ENCODE peak calls at places on chromosomes 16 and 17, in ten cellular contexts. J is NCI-H510A; M is stimulated activated CD8-positive, alpha-beta memory T cell treated with anti-CD3 and anti-CD28 coated beads, Interleukin-7, amount 100 ng/mL, for 1 hour; T is H7; U is Panc1; Z is BJ; A is KG1; X is LoVo; I is ureter; N is substantia nigra. W is an unnamed sample.

GRCh38 chr17:27481327-27481726 is 25.1 kb downstream of the KSR1 start:
- DNase-seq in M (peak), J (no peak), I (no peak), N (no peak), T (no peak), A (peak), Z (no peak), X (no peak), U (no peak), W (no peak)

GRCh38 chr16:10405386-10405939 is 19.6 kb downstream of the ATF7IP2 start:
- DNase-seq in A (no peak), T (no peak), Z (no peak), X (peak), U (no peak), N (no peak), J (no peak), I (no peak), M (no peak), W (peak)

GRCh38 chr16:74099530-74099929 is 197.1 kb upstream of the PSMD7 start:
- DNase-seq in X (no peak), M (no peak), Z (no peak), N (no peak), A (no peak), I (no peak), T (no peak), J (no peak), U (no peak), W (no peak)

GRCh38 chr16:83206426-83206825 is 579.7 kb downstream of the CDH13 start:
- DNase-seq in T (no peak), A (no peak), Z (no peak), U (no peak), M (no peak), X (no peak), I (no peak), N (no peak), J (no peak), W (no peak)

GRCh38 chr17:13154403-13154802 is 136.6 kb upstream of the ELAC2 start:
- DNase-seq in I (no peak), Z (no peak), T (no peak), X (no peak), A (no peak), J (no peak), N (no peak), M (no peak), U (no peak), W (no peak)

GRCh38 chr17:39591958-39592954 is 15.5 kb downstream of the NEUROD2 start:
- DNase-seq in Z (no peak), U (no peak), T (peak), I (no peak), A (no peak), J (peak), N (no peak), X (peak), M (no peak), W (no peak)

GRCh38 chr17:40561294-40561870 is 3.9 kb downstream of the CCR7 start:
- DNase-seq in N (no peak), J (no peak), A (no peak), X (no peak), Z (no peak), U (no peak), I (no peak), T (no peak), M (no peak), W (no peak)

GRCh38 chr17:76276069-76276431 is 10.9 kb downstream of the UBALD2 start:
- DNase-seq in Z (no peak), I (no peak), X (no peak), T (peak), M (no peak), N (no peak), J (no peak), U (no peak), A (no peak), W (no peak)

GRCh38 chr16:25158401-25158800 is 46.9 kb downstream of the LCMT1 start:
- DNase-seq in I (no peak), N (no peak), M (no peak), A (no peak), T (no peak), Z (no peak), J (no peak), U (no peak), X (no peak), W (no peak)

GRCh38 chr16:48862087-48862532 is 252.1 kb upstream of the N4BP1 start:
- DNase-seq in Z (peak), N (no peak), M (no peak), U (no peak), A (no peak), I (no peak), X (peak), J (no peak), T (peak), W (no peak)

GRCh38 chr16:65180986-65181710 is 59.3 kb upstream of the CDH11 start:
- DNase-seq in I (no peak), J (no peak), A (no peak), N (no peak), X (no peak), T (no peak), U (no peak), M (no peak), Z (no peak), W (no peak)

GRCh38 chr17:57873261-57874057 is 23.6 kb upstream of the MRPS23 start:
- DNase-seq in N (no peak), T (peak), J (no peak), I (no peak), M (no peak), Z (no peak), A (no peak), U (no peak), X (no peak), W (no peak)

GRCh38 chr16:29702307-29702706 is 23.3 kb downstream of the QPRT start:
- DNase-seq in Z (no peak), U (no peak), J (no peak), T (no peak), X (no peak), I (no peak), N (no peak), M (no peak), A (no peak), W (no peak)

GRCh38 chr17:75063626-75064025 is 16.6 kb downstream of the KCTD2 start:
- DNase-seq in Z (no peak), I (no peak), J (no peak), X (no peak), T (peak), A (no peak), U (no peak), M (no peak), N (no peak), W (no peak)

GRCh38 chr17:31824771-31825360 is 34.2 kb downstream of the COPRS start:
- DNase-seq in I (no peak), J (no peak), M (no peak), N (no peak), T (no peak), Z (peak), U (no peak), A (no peak), X (no peak), W (no peak)

GRCh38 chr17:78890111-78890897 is 12.7 kb downstream of the CEP295NL start:
- DNase-seq in A (no peak), J (no peak), U (no peak), M (peak), T (no peak), N (peak), X (no peak), Z (no peak), I (peak), W (peak)

GRCh38 chr17:43309505-43310329 is 75.9 kb upstream of the RNU2-1 start:
- DNase-seq in T (no peak), J (no peak), N (no peak), X (no peak), A (no peak), U (no peak), I (peak), Z (no peak), M (no peak), W (no peak)

GRCh38 chr16:825298-826061 is 24.9 kb upstream of the GNG13 start:
- DNase-seq in M (no peak), Z (no peak), A (no peak), J (no peak), X (no peak), N (peak), I (no peak), T (peak), U (no peak), W (peak)

GRCh38 chr17:63780507-63780906 is 6.5 kb downstream of the DDX42 start:
- DNase-seq in M (no peak), A (no peak), T (no peak), N (no peak), J (peak), Z (no peak), I (no peak), U (no peak), X (no peak), W (peak)

GRCh38 chr16:84827131-84827574 is 7.4 kb downstream of the CRISPLD2 start:
- DNase-seq in M (no peak), J (no peak), U (no peak), T (no peak), N (no peak), Z (no peak), I (no peak), A (no peak), X (no peak), W (no peak)

GRCh38 chr16:75319513-75320401 is 68.3 kb upstream of the BCAR1 start:
- DNase-seq in X (no peak), Z (peak), N (no peak), M (no peak), U (no peak), T (no peak), I (no peak), A (no peak), J (no peak), W (no peak)

GRCh38 chr17:30908717-30909420 is 2.8 kb upstream of the TEFM start:
- DNase-seq in T (no peak), I (no peak), N (no peak), X (no peak), J (no peak), M (no peak), A (no peak), Z (no peak), U (no peak), W (no peak)

GRCh38 chr17:66985338-66985737 is 20.8 kb downstream of the CACNG4 start:
- DNase-seq in U (no peak), M (no peak), J (no peak), T (no peak), I (no peak), N (no peak), Z (no peak), X (no peak), A (no peak), W (no peak)

GRCh38 chr16:88548131-88548874 is 21.9 kb upstream of the ZC3H18 start:
- DNase-seq in X (no peak), U (no peak), J (no peak), Z (no peak), T (peak), M (no peak), A (no peak), N (no peak), I (no peak), W (no peak)

GRCh38 chr16:69871708-69872107 is 79.4 kb upstream of the CLEC18A start:
- DNase-seq in A (no peak), I (no peak), M (no peak), U (no peak), Z (no peak), T (no peak), N (no peak), J (no peak), X (no peak), W (no peak)

GRCh38 chr17:56432443-56432842 is 161.1 kb upstream of the NOG start:
- DNase-seq in M (no peak), N (no peak), Z (no peak), U (no peak), J (no peak), X (no peak), T (no peak), I (no peak), A (no peak), W (no peak)

GRCh38 chr16:68229431-68230175 is 6.3 kb downstream of the ESRP2 start:
- DNase-seq in N (peak), Z (no peak), T (peak), U (no peak), X (peak), M (no peak), I (peak), J (no peak), A (no peak), W (no peak)

GRCh38 chr17:39618956-39619785 is 7.6 kb upstream of the PPP1R1B start:
- DNase-seq in U (no peak), N (no peak), J (no peak), A (no peak), I (no peak), M (no peak), Z (no peak), X (no peak), T (peak), W (no peak)

GRCh38 chr17:28368306-28368831 is 1.7 kb downstream of the VTN start:
- DNase-seq in U (no peak), X (no peak), M (no peak), A (no peak), N (no peak), J (no peak), Z (no peak), I (no peak), T (no peak), W (no peak)

GRCh38 chr17:39069114-39069756 is 82.2 kb downstream of the PLXDC1 start:
- DNase-seq in X (peak), Z (no peak), I (no peak), T (peak), N (no peak), M (no peak), J (no peak), U (peak), A (no peak), W (peak)

GRCh38 chr17:1001640-1002411 is 4.9 kb downstream of the TIMM22 start:
- DNase-seq in N (no peak), I (no peak), J (no peak), M (no peak), T (no peak), Z (peak), A (no peak), X (no peak), U (no peak), W (no peak)

GRCh38 chr17:69625449-69625848 is 211.0 kb downstream of the MAP2K6 start:
- DNase-seq in A (no peak), N (no peak), I (no peak), M (no peak), Z (no peak), J (no peak), T (no peak), X (no peak), U (no peak), W (no peak)

GRCh38 chr17:36213695-36214094 is 2.8 kb downstream of the CCL4L2 start:
- DNase-seq in I (no peak), M (no peak), X (no peak), U (no peak), N (no peak), J (no peak), Z (no peak), T (no peak), A (no peak), W (no peak)

GRCh38 chr17:29562615-29563014 is 4.2 kb downstream of the ABHD15 start:
- DNase-seq in J (no peak), T (no peak), M (no peak), N (no peak), A (no peak), Z (no peak), X (no peak), I (no peak), U (no peak), W (peak)

GRCh38 chr16:67294927-67295326 is 15.6 kb downstream of the PLEKHG4 start:
- DNase-seq in N (no peak), J (no peak), I (no peak), A (no peak), T (peak), U (no peak), Z (peak), M (no peak), X (no peak), W (no peak)

GRCh38 chr17:78101112-78101511 is 27.4 kb downstream of the TMC6 start:
- DNase-seq in J (no peak), I (no peak), X (no peak), Z (no peak), A (no peak), M (no peak), N (no peak), U (no peak), T (no peak), W (no peak)

GRCh38 chr17:54662978-54663876 is 237.4 kb upstream of the TOM1L1 start:
- DNase-seq in Z (no peak), A (no peak), M (no peak), T (peak), I (no peak), J (no peak), N (no peak), U (no peak), X (no peak), W (no peak)

GRCh38 chr17:10435096-10435495 is 13.3 kb upstream of the MYH8 start:
- DNase-seq in N (no peak), A (no peak), U (no peak), I (no peak), X (no peak), Z (no peak), M (no peak), T (no peak), J (no peak), W (no peak)

GRCh38 chr17:81991684-81992513 is 14.5 kb downstream of the ASPSCR1 start:
- DNase-seq in J (peak), I (no peak), A (no peak), T (peak), N (peak), Z (no peak), U (no peak), M (no peak), X (peak), W (peak)

GRCh38 chr16:87487361-87487924 is 5.4 kb downstream of the ZCCHC14 start:
- DNase-seq in J (peak), A (no peak), Z (no peak), M (no peak), N (peak), I (no peak), T (peak), U (no peak), X (peak), W (peak)

W was measured in adrenal gland.